ENCODE peak calls at places on chromosomes 3 and 15, in seven cellular contexts. S is retina; Z is fibroblast of the conjunctiva; H is putamen; J is cardiac fibroblast; E is CD4-positive, CD25-positive, alpha-beta regulatory T cell; I is hippocampal formation. R is an unnamed sample.
A peak's percentile ranks its signal among the peaks of the same experiment; 100 is the strongest.

GRCh38 chr3:22720596-22720995 is 482.5 kb upstream of the UBE2E2 start:
- DNase-seq in Z (no peak), E (no peak), J (no peak), I (no peak), H (no peak), S (no peak), R (no peak)

GRCh38 chr3:31696815-31697548 is 164.3 kb downstream of the STT3B start:
- DNase-seq in J (no peak), H (no peak), I (no peak), S (no peak), Z (no peak), E (no peak), R (no peak)

GRCh38 chr15:83498801-83499200 is 51.7 kb downstream of the SH3GL3 start:
- DNase-seq in E (no peak), I (no peak), S (no peak), H (no peak), J (no peak), Z (no peak), R (no peak)

GRCh38 chr15:63971427-63971805 is 74.9 kb downstream of the DAPK2 start:
- DNase-seq in J (no peak), H (no peak), I (no peak), Z (no peak), E (peak; percentile 63), S (no peak), R (no peak)

GRCh38 chr15:40345867-40346578 is 4.8 kb upstream of the PHGR1 start:
- DNase-seq in E (no peak), Z (no peak), H (no peak), J (no peak), S (no peak), I (no peak), R (no peak)

GRCh38 chr3:63662500-63662899 is 10.0 kb downstream of the SNTN start:
- DNase-seq in I (no peak), H (no peak), S (no peak), E (no peak), J (peak; percentile 44), Z (no peak), R (no peak)

GRCh38 chr3:124014366-124014942 is 22.5 kb upstream of the ROPN1 start:
- DNase-seq in Z (no peak), J (peak; percentile 37), H (no peak), I (peak; percentile 4), S (no peak), E (no peak), R (no peak)

GRCh38 chr15:61195116-61196002 is 33.7 kb downstream of the RORA start:
- DNase-seq in S (no peak), E (peak; percentile 46), I (no peak), J (peak; percentile 71), Z (peak; percentile 18), H (no peak), R (peak; percentile 11)

GRCh38 chr15:57377478-57377847 is 1.2 kb downstream of the CGNL1 start:
- DNase-seq in I (no peak), H (no peak), J (no peak), Z (no peak), S (no peak), E (no peak), R (no peak)

GRCh38 chr3:127791221-127791913 is 30.9 kb downstream of the MGLL start:
- DNase-seq in Z (peak; percentile 77), H (no peak), E (peak; percentile 18), J (peak; percentile 66), S (no peak), I (no peak), R (no peak)

GRCh38 chr3:119973276-119973675 is 121.0 kb downstream of the GSK3B start:
- DNase-seq in H (no peak), I (no peak), E (no peak), S (no peak), J (no peak), Z (no peak), R (no peak)

GRCh38 chr15:33104276-33104675 is 90.2 kb downstream of the FMN1 start:
- DNase-seq in H (no peak), Z (peak; percentile 12), S (no peak), J (peak; percentile 74), I (no peak), E (peak; percentile 32), R (no peak)

GRCh38 chr15:93478922-93479321 is 389.9 kb upstream of the RGMA start:
- DNase-seq in J (no peak), I (no peak), Z (no peak), H (no peak), E (no peak), S (no peak), R (no peak)

GRCh38 chr15:69194854-69195253 is 34.4 kb downstream of the GLCE start:
- DNase-seq in H (no peak), I (no peak), S (no peak), Z (no peak), E (no peak), J (no peak), R (no peak)

GRCh38 chr15:75346796-75347221 is at the start of gene NEIL1:
- DNase-seq in I (no peak), Z (no peak), H (no peak), J (no peak), S (no peak), E (no peak), R (no peak)

GRCh38 chr15:48352474-48353072 is 21.3 kb downstream of the DUT start:
- DNase-seq in E (peak; percentile 73), H (peak; percentile 43), I (peak; percentile 8), J (peak; percentile 82), S (peak; percentile 32), Z (peak; percentile 58), R (peak; percentile 75)

GRCh38 chr15:84611631-84612030 is 10.8 kb downstream of the ZSCAN2 start:
- DNase-seq in H (no peak), J (peak; percentile 62), S (no peak), I (no peak), E (no peak), Z (no peak), R (no peak)

GRCh38 chr15:64334530-64334929 is 21.4 kb downstream of the CSNK1G1 start:
- DNase-seq in I (no peak), Z (no peak), S (no peak), J (no peak), H (no peak), E (peak; percentile 67), R (no peak)

GRCh38 chr3:87766736-87767135 is 292.1 kb downstream of the CGGBP1 start:
- DNase-seq in S (no peak), H (no peak), E (no peak), J (no peak), Z (no peak), I (no peak), R (no peak)

GRCh38 chr3:69998759-69999158 is 774 bp upstream of the SAMMSON start:
- DNase-seq in E (no peak), J (no peak), H (peak; percentile 60), I (peak; percentile 16), Z (no peak), S (no peak), R (peak; percentile 73)

GRCh38 chr15:51267714-51268105 is 70.7 kb downstream of the CYP19A1 start:
- DNase-seq in J (no peak), H (no peak), I (peak; percentile 27), Z (no peak), E (no peak), S (no peak), R (peak; percentile 15)

GRCh38 chr3:166425900-166426611 is 588.8 kb upstream of the BCHE start:
- DNase-seq in S (no peak), Z (no peak), J (no peak), I (no peak), E (no peak), H (no peak), R (no peak)

GRCh38 chr15:51401872-51402517 is 60.5 kb downstream of the GLDN start:
- DNase-seq in H (no peak), J (peak; percentile 60), Z (no peak), E (no peak), I (no peak), S (no peak), R (no peak)

GRCh38 chr3:73493543-73494314 is 131.0 kb downstream of the PDZRN3 start:
- DNase-seq in Z (no peak), H (no peak), S (no peak), E (no peak), J (peak; percentile 78), I (no peak), R (no peak)

GRCh38 chr3:29686889-29687592 is 406.2 kb downstream of the RBMS3 start:
- DNase-seq in Z (no peak), J (peak; percentile 74), I (no peak), H (no peak), S (no peak), E (peak; percentile 58), R (no peak)

GRCh38 chr3:129552287-129553050 is 9.5 kb downstream of the H1-8 start:
- DNase-seq in I (no peak), E (no peak), Z (no peak), J (no peak), H (no peak), S (no peak), R (peak; percentile 42)

GRCh38 chr3:4994823-4995499 is 15.7 kb downstream of the BHLHE40 start:
- DNase-seq in Z (no peak), E (no peak), I (no peak), H (no peak), J (peak; percentile 98), S (no peak), R (peak; percentile 65)

GRCh38 chr15:36323607-36324006 is 255.8 kb upstream of the CDIN1 start:
- DNase-seq in S (no peak), H (no peak), J (no peak), I (no peak), Z (no peak), E (no peak), R (no peak)

GRCh38 chr3:79618883-79619282 is 148.9 kb downstream of the ROBO1 start:
- DNase-seq in H (no peak), I (no peak), S (no peak), E (no peak), J (no peak), Z (no peak), R (no peak)

GRCh38 chr3:72679540-72680198 is 168.6 kb downstream of the SHQ1 start:
- DNase-seq in Z (no peak), H (peak; percentile 65), E (no peak), J (peak; percentile 30), I (peak; percentile 46), S (no peak), R (peak; percentile 70)

GRCh38 chr3:45927881-45928280 is 15.4 kb upstream of the CXCR6 start:
- DNase-seq in Z (no peak), E (no peak), S (no peak), I (no peak), J (no peak), H (no peak), R (no peak)

GRCh38 chr3:109161487-109162108 is 25.1 kb downstream of the C3orf85 start:
- DNase-seq in Z (no peak), E (no peak), I (no peak), S (no peak), J (no peak), H (no peak), R (no peak)

GRCh38 chr3:63349583-63350177 is 71.6 kb downstream of the SYNPR start:
- DNase-seq in I (peak; percentile 11), J (peak; percentile 81), S (peak; percentile 47), Z (peak; percentile 60), E (peak; percentile 52), H (peak; percentile 51), R (peak; percentile 52)

GRCh38 chr3:182201769-182202168 is 490.0 kb downstream of the SOX2 start:
- DNase-seq in S (no peak), J (no peak), Z (no peak), I (no peak), H (no peak), E (no peak), R (no peak)

GRCh38 chr3:99767341-99767740 is 50.3 kb upstream of the CMSS1 start:
- DNase-seq in E (no peak), Z (no peak), I (no peak), J (no peak), S (no peak), H (no peak), R (no peak)

GRCh38 chr3:100210777-100211145 is 50.0 kb upstream of the TBC1D23 start:
- DNase-seq in I (no peak), S (no peak), E (peak; percentile 40), Z (peak; percentile 83), H (no peak), J (peak; percentile 84), R (no peak)

GRCh38 chr15:39261397-39261796 is 319.5 kb upstream of the THBS1 start:
- DNase-seq in Z (no peak), S (no peak), H (no peak), E (no peak), J (peak; percentile 50), I (no peak), R (no peak)

GRCh38 chr3:185282696-185283373 is 29.0 kb upstream of the EHHADH start:
- DNase-seq in I (peak; percentile 90), S (peak; percentile 96), J (peak; percentile 93), E (peak; percentile 93), H (peak; percentile 94), Z (peak; percentile 80), R (peak; percentile 94)

R was measured in pons.